ENCODE peak calls at places on chromosome 17, in six cellular contexts. Y, M, C, T, Z and X are unnamed samples.

GRCh38 chr17:17048106-17048505 is 5.8 kb downstream of the MPRIP start:
- DNase-seq in Y (no peak), M (no peak), C (no peak), T (no peak), Z (no peak), X (no peak)

GRCh38 chr17:4444782-4445473 is 11.2 kb downstream of the SPNS3 start:
- DNase-seq in Y (no peak), M (peak), C (no peak), T (no peak), Z (no peak), X (peak)

GRCh38 chr17:59508999-59509398 is 56.4 kb upstream of the DHX40 start:
- DNase-seq in Y (no peak), M (no peak), C (no peak), T (peak), Z (no peak), X (no peak)

GRCh38 chr17:58402047-58402446 is 15.3 kb downstream of the RNF43 start:
- DNase-seq in Y (no peak), M (no peak), C (peak), T (no peak), Z (peak), X (no peak)

GRCh38 chr17:81083125-81083765 is 48.3 kb downstream of the BAIAP2 start:
- DNase-seq in Y (no peak), M (no peak), C (no peak), T (no peak), Z (no peak), X (no peak)

GRCh38 chr17:64074704-64075484 is 54.5 kb upstream of the ICAM2 start:
- DNase-seq in Y (no peak), M (no peak), C (peak), T (no peak), Z (peak), X (peak)

GRCh38 chr17:75848523-75849303 is 4.5 kb upstream of the UNC13D start:
- DNase-seq in Y (peak), M (no peak), C (no peak), T (peak), Z (peak), X (peak)

GRCh38 chr17:68613739-68614298 is 12.7 kb upstream of the FAM20A start:
- DNase-seq in Y (no peak), M (no peak), C (peak), T (peak), Z (peak), X (peak)

GRCh38 chr17:33732116-33732515 is 439.0 kb upstream of the ASIC2 start:
- DNase-seq in Y (no peak), M (no peak), C (no peak), T (no peak), Z (peak), X (no peak)

GRCh38 chr17:69492410-69493071 is 78.0 kb downstream of the MAP2K6 start:
- DNase-seq in Y (peak), M (no peak), C (peak), T (no peak), Z (peak), X (peak)

GRCh38 chr17:48181653-48182052 is 74.1 kb downstream of the SNX11 start:
- DNase-seq in Y (peak), M (no peak), C (peak), T (peak), Z (peak), X (peak)

GRCh38 chr17:14510136-14510535 is 209.3 kb downstream of the HS3ST3B1 start:
- DNase-seq in Y (no peak), M (no peak), C (peak), T (no peak), Z (no peak), X (no peak)

GRCh38 chr17:29246638-29247037 is at the start of gene CRYBA1:
- DNase-seq in Y (no peak), M (no peak), C (no peak), T (no peak), Z (no peak), X (no peak)

GRCh38 chr17:42679492-42680330 is 1.9 kb downstream of the CCR10 start:
- DNase-seq in Y (peak), M (no peak), C (peak), T (peak), Z (peak), X (peak)